ENCODE peak calls at places on chromosomes 13 and 19, in eight cellular contexts. Z is BE2C; H is Peyer's patch; S is tibial nerve; D is adrenal gland; P is foreskin keratinocyte; N is CD8-positive, alpha-beta T cell; J is GM23248. O is an unnamed sample. For H3K4me1, the result is how much of the 10 kb centered on the place peaks cover.

GRCh38 chr19:18100710-18101109 is 3.1 kb downstream of the MAST3 start:
- DNase-seq in N (no peak), S (no peak), H (no peak), P (no peak), Z (no peak), D (no peak), J (no peak), O (peak)

GRCh38 chr13:106683918-106684317 is 116.0 kb upstream of the ARGLU1 start:
- DNase-seq in D (no peak), H (no peak), S (no peak), J (no peak), Z (no peak), N (no peak), P (no peak), O (no peak)

GRCh38 chr13:67366533-67366932 is 136.4 kb upstream of the PCDH9 start:
- DNase-seq in D (no peak), P (no peak), Z (no peak), S (no peak), J (peak), N (no peak), H (no peak), O (no peak)

GRCh38 chr13:107992542-107992941 is 222.8 kb downstream of the LIG4 start:
- DNase-seq in H (no peak), Z (no peak), P (peak), S (no peak), N (no peak), D (no peak), J (no peak), O (no peak)

GRCh38 chr13:43023244-43023931 is at the start of gene DNAJC15:
- DNase-seq in Z (no peak), S (peak), D (peak), N (peak), H (peak), J (peak), P (peak), O (peak)

GRCh38 chr13:112752711-112753541 is 63.1 kb downstream of the ATP11A start:
- DNase-seq in H (no peak), J (no peak), P (no peak), Z (no peak), D (no peak), S (no peak), N (no peak), O (no peak)

GRCh38 chr13:30905932-30906383 is at the start of gene MEDAG:
- DNase-seq in H (no peak), P (no peak), J (peak), D (peak), Z (no peak), N (no peak), S (peak), O (no peak)

GRCh38 chr13:30892966-30893365 is 13.1 kb upstream of the MEDAG start:
- DNase-seq in P (no peak), S (peak), D (no peak), H (no peak), N (no peak), Z (peak), J (peak), O (peak)

GRCh38 chr19:39409886-39410619 is 2.4 kb upstream of the PLEKHG2 start:
- DNase-seq in J (peak), Z (peak), S (peak), H (peak), D (peak), N (peak), P (no peak), O (no peak)

GRCh38 chr19:33777351-33777750 is 19.3 kb upstream of the KCTD15 start:
- DNase-seq in D (no peak), J (no peak), H (no peak), N (no peak), S (no peak), Z (no peak), P (no peak), O (no peak)

GRCh38 chr13:83215627-83216026 is 666.6 kb downstream of the SLITRK1 start:
- DNase-seq in H (no peak), P (peak), D (no peak), J (peak), Z (no peak), S (no peak), N (no peak), O (no peak)

GRCh38 chr13:46894534-46894906 is 2.3 kb downstream of the HTR2A start:
- DNase-seq in H (no peak), D (no peak), J (peak), S (no peak), N (no peak), Z (no peak), P (no peak), O (no peak)

GRCh38 chr19:15779756-15780476 is 7.5 kb upstream of the OR10H5 start:
- DNase-seq in J (peak), H (no peak), P (peak), S (peak), N (no peak), Z (no peak), D (peak), O (no peak)

GRCh38 chr13:40271931-40272775 is 394.3 kb downstream of the FOXO1 start:
- DNase-seq in D (peak), N (peak), P (peak), H (no peak), S (peak), Z (no peak), J (peak), O (peak)

GRCh38 chr13:23889598-23890224 is 511 bp upstream of the MIPEP start:
- DNase-seq in S (no peak), H (no peak), P (no peak), Z (no peak), N (no peak), J (peak), D (no peak), O (no peak)

GRCh38 chr19:33412617-33413425 is 39.3 kb downstream of the CEBPG start:
- DNase-seq in J (no peak), D (no peak), H (no peak), N (no peak), P (no peak), Z (no peak), S (no peak), O (no peak)

GRCh38 chr19:52086481-52086880 is 9.1 kb downstream of the ZNF841 start:
- DNase-seq in S (no peak), Z (no peak), J (peak), H (no peak), N (no peak), D (peak), P (peak), O (no peak)

GRCh38 chr13:104416973-104417372 is 1350.8 kb upstream of the SLC10A2 start:
- DNase-seq in J (no peak), D (no peak), S (no peak), N (no peak), Z (no peak), H (no peak), P (no peak), O (no peak)

GRCh38 chr13:42039946-42040729 is 8.3 kb upstream of the DGKH start:
- DNase-seq in J (peak), S (peak), Z (peak), D (peak), P (peak), N (peak), H (peak), O (peak)

GRCh38 chr19:6044056-6044805 is 66.1 kb downstream of the RFX2 start:
- DNase-seq in Z (no peak), J (no peak), D (no peak), S (no peak), H (peak), N (no peak), P (no peak), O (peak)

GRCh38 chr13:84500016-84500415 is 617.7 kb upstream of the SLITRK1 start:
- DNase-seq in J (no peak), S (no peak), D (no peak), Z (no peak), H (no peak), N (no peak), P (no peak), O (no peak)

GRCh38 chr13:21338651-21339278 is 120.3 kb downstream of the ZDHHC20 start:
- DNase-seq in D (no peak), N (no peak), H (no peak), J (no peak), S (no peak), P (no peak), Z (no peak), O (peak)

GRCh38 chr13:21297452-21297851 is 121.0 kb downstream of the MRPL57 start:
- DNase-seq in H (no peak), S (no peak), D (no peak), N (no peak), Z (no peak), J (peak), P (no peak), O (peak)

GRCh38 chr13:111474136-111475002 is 153.9 kb downstream of the TEX29 start:
- DNase-seq in Z (no peak), P (no peak), J (peak), S (no peak), H (no peak), D (no peak), N (no peak), O (peak)

GRCh38 chr19:18473003-18473705 is 35.2 kb upstream of the ISYNA1 start:
- DNase-seq in P (no peak), J (no peak), N (no peak), D (peak), Z (no peak), H (no peak), S (no peak), O (no peak)

GRCh38 chr19:15437355-15438123 is 12.2 kb downstream of the WIZ start:
- DNase-seq in J (peak), Z (no peak), H (no peak), S (no peak), N (no peak), D (no peak), P (no peak), O (no peak)

GRCh38 chr13:114227528-114227927 is 7.2 kb upstream of the CDC16 start:
- DNase-seq in J (no peak), N (no peak), P (no peak), S (no peak), H (no peak), D (no peak), Z (no peak), O (no peak)

GRCh38 chr19:30001794-30002193 is 59.8 kb downstream of the URI1 start:
- DNase-seq in D (no peak), P (no peak), H (no peak), J (no peak), N (no peak), Z (no peak), S (no peak), O (no peak)

GRCh38 chr19:49114630-49115363 is 627 bp downstream of the LIN7B start:
- DNase-seq in D (peak), H (peak), J (peak), P (no peak), Z (peak), S (peak), N (peak), O (peak)

GRCh38 chr19:51916167-51916566 is 11.1 kb upstream of the ZNF613 start:
- DNase-seq in P (no peak), H (no peak), S (no peak), Z (no peak), N (no peak), D (no peak), J (no peak), O (no peak)

GRCh38 chr19:21466627-21467026 is 38.8 kb upstream of the ZNF429 start:
- DNase-seq in J (no peak), P (no peak), N (no peak), H (no peak), D (no peak), S (no peak), Z (no peak), O (no peak)

GRCh38 chr13:46686171-46686570 is 110.8 kb downstream of the ESD start:
- DNase-seq in N (no peak), P (peak), S (no peak), H (no peak), D (no peak), J (no peak), Z (no peak), O (no peak)

GRCh38 chr13:41645313-41645712 is 188.0 kb downstream of the RGCC start:
- DNase-seq in S (peak), H (no peak), Z (no peak), J (peak), N (no peak), P (peak), D (no peak), O (no peak)

GRCh38 chr19:17020823-17021222 is 5.8 kb downstream of the CPAMD8 start:
- DNase-seq in D (no peak), H (no peak), J (no peak), P (peak), Z (peak), N (no peak), S (no peak), O (no peak)
- H3K4me1 ChIP-seq in D (under half), H (under half), J (under half), P (under half), Z (under half), N (under half), S (under half), O (under half)

GRCh38 chr19:2579678-2580280 is 103.9 kb downstream of the GADD45B start:
- DNase-seq in Z (no peak), D (no peak), J (no peak), P (no peak), N (no peak), H (no peak), S (no peak), O (peak)
- H3K4me1 ChIP-seq in Z (under half), D (under half), J (under half), P (under half), N (under half), H (under half), S (half or more), O (under half)

GRCh38 chr19:10517361-10517759 is at the start of gene S1PR5:
- DNase-seq in P (peak), S (no peak), D (no peak), J (peak), N (peak), H (no peak), Z (peak), O (peak)

GRCh38 chr19:10517760-10518443 is 655 bp upstream of the S1PR5 start:
- DNase-seq in H (no peak), D (peak), S (no peak), J (peak), N (peak), Z (peak), P (no peak), O (peak)

GRCh38 chr19:10516671-10517286 is 468 bp downstream of the S1PR5 start:
- DNase-seq in D (no peak), N (peak), S (no peak), Z (no peak), H (no peak), P (peak), J (peak), O (no peak)

GRCh38 chr19:10514211-10515145 is 2.8 kb downstream of the S1PR5 start:
- DNase-seq in J (peak), H (no peak), Z (peak), P (no peak), D (no peak), N (peak), S (no peak), O (peak)

DNA sequence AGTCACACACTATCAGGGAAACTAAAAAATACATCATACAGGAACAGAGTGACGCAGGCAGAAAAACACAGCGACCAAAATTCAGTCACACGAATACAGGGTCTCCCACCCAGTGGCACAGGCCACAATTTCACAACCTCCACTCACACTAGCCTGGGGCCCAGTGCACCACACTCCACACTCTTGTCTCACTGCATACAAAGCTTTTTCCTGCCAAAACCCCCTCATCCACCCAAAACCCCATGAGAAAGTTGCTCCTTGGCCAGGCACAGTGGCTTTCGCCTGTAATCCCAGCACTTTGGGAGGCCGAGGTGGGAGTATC is 1.2 kb downstream of the S1PR5 start:
- DNase-seq in P (no peak), D (no peak), H (no peak), S (no peak), N (peak), Z (no peak), J (no peak), O (no peak)
- H3K4me1 ChIP-seq in P (under half), D (under half), H (under half), S (under half), N (under half), Z (under half), J (under half), O (under half)

GRCh38 chr13:50594276-50594970 is 249.1 kb downstream of the DLEU7 start:
- DNase-seq in N (no peak), J (no peak), S (no peak), P (no peak), H (peak), D (no peak), Z (peak), O (peak)

GRCh38 chr13:50596776-50597203 is 246.7 kb downstream of the DLEU7 start:
- DNase-seq in J (no peak), D (no peak), P (no peak), Z (peak), H (no peak), S (no peak), N (no peak), O (no peak)

GRCh38 chr13:50593228-50593627 is 250.3 kb downstream of the DLEU7 start:
- DNase-seq in D (no peak), Z (no peak), S (no peak), J (no peak), P (no peak), N (no peak), H (no peak), O (no peak)

GRCh38 chr13:50598338-50598737 is 245.2 kb downstream of the DLEU7 start:
- DNase-seq in N (no peak), D (peak), Z (no peak), J (no peak), H (peak), S (no peak), P (no peak), O (no peak)

GRCh38 chr13:50596103-50596502 is 247.4 kb downstream of the DLEU7 start:
- DNase-seq in J (no peak), Z (no peak), S (no peak), H (no peak), D (no peak), P (no peak), N (no peak), O (no peak)
- H3K4me1 ChIP-seq in J (under half), Z (under half), S (under half), H (under half), D (under half), P (under half), N (under half), O (under half)

DNA sequence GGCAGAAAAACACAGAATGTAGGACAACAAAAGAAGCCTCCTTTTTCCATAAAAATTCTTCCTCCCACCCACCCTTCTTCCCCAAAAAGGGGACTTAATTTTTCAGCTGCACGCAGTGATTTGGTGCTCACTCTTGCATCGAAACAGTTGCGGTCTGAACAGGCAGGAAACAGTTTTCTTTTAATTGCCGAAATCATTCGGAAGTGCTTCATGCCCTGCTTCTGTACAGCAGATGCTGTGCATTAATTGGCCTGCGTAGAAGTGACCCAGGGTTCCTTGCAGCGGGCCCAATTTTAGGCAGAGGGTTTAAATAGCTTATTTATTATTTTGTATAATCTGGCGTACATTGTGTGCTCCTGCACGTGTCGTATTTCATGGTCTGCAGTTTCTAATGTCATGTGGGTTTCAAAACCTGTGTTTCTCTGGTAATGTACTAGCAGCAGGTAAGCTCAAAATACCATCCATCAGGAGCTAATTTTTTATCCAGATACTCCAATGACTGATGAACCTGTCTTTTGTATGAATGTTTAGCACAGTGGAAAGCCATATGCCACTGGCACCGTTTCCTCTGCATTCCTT is 66.6 kb downstream of the GGACT start:
- DNase-seq in S (no peak), Z (no peak), N (no peak), D (no peak), J (no peak), H (no peak), P (no peak), O (peak)
- H3K4me1 ChIP-seq in S (under half), Z (under half), N (under half), D (under half), J (under half), H (under half), P (under half), O (under half)

GRCh38 chr13:29435125-29435911 is 160.2 kb downstream of the SLC7A1 start:
- DNase-seq in D (peak), J (peak), H (no peak), Z (peak), P (peak), N (no peak), S (peak), O (no peak)

GRCh38 chr13:29438772-29439171 is 156.7 kb downstream of the SLC7A1 start:
- DNase-seq in Z (no peak), H (no peak), D (no peak), N (no peak), S (no peak), P (no peak), J (peak), O (no peak)

GRCh38 chr13:29436721-29437250 is 158.7 kb downstream of the SLC7A1 start:
- DNase-seq in S (no peak), P (no peak), J (no peak), Z (no peak), D (no peak), H (no peak), N (no peak), O (no peak)

GRCh38 chr13:29436291-29436690 is 159.2 kb downstream of the SLC7A1 start:
- DNase-seq in D (no peak), J (peak), S (no peak), P (peak), Z (no peak), H (no peak), N (no peak), O (no peak)

DNA sequence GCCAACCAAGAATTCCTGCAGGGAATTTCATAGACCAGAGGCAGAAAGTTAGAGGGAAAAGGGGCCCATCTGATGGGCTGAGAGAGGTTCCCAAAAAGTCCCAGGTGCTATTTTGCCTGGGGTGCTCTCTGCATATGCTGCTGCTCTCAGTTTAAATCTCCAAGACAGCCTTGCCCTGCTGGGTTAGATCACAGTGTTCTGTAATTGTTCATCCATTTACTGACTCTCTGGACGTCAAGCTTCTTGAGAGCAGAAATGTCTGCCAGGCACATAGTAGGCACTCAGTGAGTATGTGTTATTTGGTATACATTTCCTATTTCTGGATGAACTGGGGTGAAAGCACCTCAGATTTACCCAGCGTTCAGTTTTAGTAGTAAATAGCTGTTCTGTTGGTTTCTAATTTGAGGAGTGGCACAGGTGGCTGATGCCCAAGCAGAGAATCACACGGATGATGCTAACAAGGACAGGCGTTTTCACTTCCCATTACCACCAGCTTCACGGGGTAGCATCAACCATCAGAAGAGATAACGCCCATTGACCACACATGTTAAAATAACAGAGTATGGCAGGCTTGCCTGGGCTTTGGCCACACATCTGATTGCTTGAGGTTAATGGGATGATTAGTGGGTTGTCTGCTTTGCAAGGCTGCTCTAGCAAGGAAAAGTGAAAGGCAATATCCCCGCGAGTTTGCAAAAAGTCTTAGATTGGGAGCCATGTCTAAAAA is 161.1 kb downstream of the SLC7A1 start:
- DNase-seq in H (no peak), P (no peak), N (no peak), J (no peak), S (no peak), D (no peak), Z (peak), O (no peak)
- H3K4me1 ChIP-seq in H (under half), P (under half), N (under half), J (half or more), S (under half), D (under half), Z (under half), O (under half)

GRCh38 chr13:28013482-28013881 is 25.0 kb upstream of the URAD start:
- DNase-seq in N (no peak), P (no peak), D (no peak), H (no peak), Z (no peak), J (no peak), S (no peak), O (no peak)
- H3K4me1 ChIP-seq in N (under half), P (under half), D (under half), H (under half), Z (under half), J (under half), S (under half), O (under half)